ENCODE peak calls at places on chromosomes 4 and X, in six cellular contexts. S, M, P, G, T and W are unnamed samples.

GRCh38 chr4:80125252-80126177 is 52.5 kb upstream of the ANTXR2 start:
- DNase-seq in M (no peak), G (peak; percentile 42), S (no peak), T (no peak), P (peak; percentile 44), W (no peak)

GRCh38 chr4:175308236-175308635 is 390.1 kb downstream of the ADAM29 start:
- DNase-seq in G (peak; percentile 44), M (no peak), T (no peak), S (no peak), P (peak; percentile 38), W (peak; percentile 87)

GRCh38 chr4:73836373-73837269 is at the start of gene CXCL6:
- DNase-seq in T (no peak), M (peak; percentile 39), P (peak; percentile 26), S (no peak), G (peak; percentile 33), W (peak; percentile 85)

GRCh38 chr4:38904090-38904666 is 36.6 kb downstream of the FAM114A1 start:
- DNase-seq in T (no peak), M (peak; percentile 23), S (no peak), G (no peak), P (no peak), W (no peak)

GRCh38 chr4:158850800-158851644 is 82.2 kb downstream of the FNIP2 start:
- DNase-seq in M (no peak), G (peak; percentile 57), T (no peak), P (peak; percentile 19), S (no peak), W (no peak)

GRCh38 chrX:7689791-7690412 is 153.1 kb upstream of the VCX start:
- DNase-seq in G (no peak), M (no peak), T (no peak), P (no peak), S (no peak), W (no peak)

GRCh38 chrX:137031517-137032377 is 2.0 kb downstream of the GPR101 start:
- DNase-seq in P (peak; percentile 52), G (peak; percentile 60), T (no peak), M (peak; percentile 13), S (no peak), W (peak; percentile 87)

GRCh38 chr4:78293841-78294301 is 236.7 kb downstream of the FRAS1 start:
- DNase-seq in T (no peak), S (no peak), M (no peak), G (peak; percentile 99), P (peak; percentile 88), W (no peak)

GRCh38 chr4:83356899-83357661 is 22.4 kb upstream of the HPSE start:
- DNase-seq in M (no peak), P (peak; percentile 93), S (no peak), G (peak; percentile 92), T (no peak), W (peak; percentile 63)

GRCh38 chr4:131764730-131765129 is 1384.4 kb upstream of the PCDH10 start:
- DNase-seq in G (no peak), M (no peak), T (no peak), P (no peak), S (no peak), W (peak; percentile 26)

GRCh38 chrX:135977611-135978010 is 3.8 kb upstream of the MMGT1 start:
- DNase-seq in S (no peak), M (no peak), P (peak; percentile 82), T (no peak), G (peak; percentile 62), W (no peak)

GRCh38 chrX:74853255-74853654 is 72.0 kb downstream of the NEXMIF start:
- DNase-seq in S (no peak), T (no peak), M (no peak), G (no peak), P (no peak), W (no peak)

GRCh38 chr4:56786955-56787354 is 34.5 kb downstream of the SPINK2 start:
- DNase-seq in T (no peak), P (peak; percentile 63), S (peak; percentile 66), G (peak; percentile 72), M (peak; percentile 29), W (peak; percentile 94)

GRCh38 chrX:117996918-117997480 is 119.6 kb downstream of the KLHL13 start:
- DNase-seq in M (no peak), P (no peak), T (no peak), G (no peak), S (no peak), W (no peak)

GRCh38 chrX:148552775-148553174 is 52.4 kb downstream of the AFF2 start:
- DNase-seq in P (no peak), G (no peak), T (no peak), S (no peak), M (no peak), W (no peak)

GRCh38 chrX:46140272-46140671 is 404.9 kb downstream of the ZNF674 start:
- DNase-seq in S (no peak), P (peak; percentile 24), M (no peak), G (no peak), T (no peak), W (no peak)

GRCh38 chr4:122873752-122874151 is 47.1 kb downstream of the FGF2 start:
- DNase-seq in M (no peak), T (no peak), S (no peak), P (peak; percentile 76), G (peak; percentile 86), W (no peak)

GRCh38 chr4:41009411-41009810 is 204.9 kb downstream of the APBB2 start:
- DNase-seq in M (no peak), S (no peak), G (peak; percentile 79), P (peak; percentile 66), T (no peak), W (no peak)

GRCh38 chr4:11765849-11766453 is 337.3 kb upstream of the HS3ST1 start:
- DNase-seq in P (peak; percentile 21), G (peak; percentile 6), T (no peak), S (peak; percentile 11), M (no peak), W (no peak)

GRCh38 chr4:72817012-72817411 is 248.0 kb upstream of the ADAMTS3 start:
- DNase-seq in G (peak; percentile 82), T (no peak), S (no peak), P (no peak), M (no peak), W (no peak)

GRCh38 chrX:106791495-106791894 is 11.0 kb upstream of the TBC1D8B start:
- DNase-seq in G (peak; percentile 18), S (no peak), T (no peak), P (peak; percentile 7), M (no peak), W (peak; percentile 27)

GRCh38 chr4:89773793-89774192 is 63.2 kb downstream of the SNCA start:
- DNase-seq in T (no peak), G (no peak), P (no peak), M (no peak), S (no peak), W (no peak)

GRCh38 chr4:68074397-68074796 is 55.3 kb downstream of the TMPRSS11F start:
- DNase-seq in P (peak; percentile 2), G (no peak), T (no peak), M (no peak), S (no peak), W (no peak)

GRCh38 chrX:100980608-100981497 is 11.3 kb downstream of the ARL13A start:
- DNase-seq in P (peak; percentile 98), S (no peak), G (peak; percentile 89), T (no peak), M (peak; percentile 28), W (peak; percentile 63)

GRCh38 chr4:154164931-154165839 is 326.4 kb downstream of the DCHS2 start:
- DNase-seq in S (no peak), P (peak; percentile 98), G (peak; percentile 98), T (no peak), M (no peak), W (peak; percentile 21)

GRCh38 chr4:7206856-7207567 is 14.7 kb downstream of the SORCS2 start:
- DNase-seq in T (no peak), M (peak; percentile 62), G (peak; percentile 89), S (peak; percentile 80), P (peak; percentile 87), W (peak; percentile 99)

GRCh38 chr4:5460106-5460801 is 248.1 kb downstream of the EVC2 start:
- DNase-seq in S (no peak), G (peak; percentile 47), M (no peak), P (no peak), T (no peak), W (peak; percentile 89)

GRCh38 chr4:122150896-122151295 is 1.2 kb upstream of the BLTP1 start:
- DNase-seq in T (no peak), P (no peak), M (no peak), S (no peak), G (no peak), W (no peak)

GRCh38 chr4:38075370-38076152 is 115.4 kb downstream of the PTTG2 start:
- DNase-seq in S (peak; percentile 58), P (peak; percentile 67), M (no peak), G (peak; percentile 83), T (no peak), W (no peak)

GRCh38 chrX:34849371-34849770 is 93.2 kb upstream of the FAM47B start:
- DNase-seq in P (peak; percentile 55), S (no peak), G (peak; percentile 77), M (no peak), T (no peak), W (no peak)

GRCh38 chr4:185004562-185005208 is 13.6 kb upstream of the HELT start:
- DNase-seq in S (peak; percentile 22), T (no peak), G (no peak), P (peak; percentile 2), M (peak; percentile 66), W (no peak)

GRCh38 chr4:92163348-92163747 is 140.4 kb upstream of the GRID2 start:
- DNase-seq in M (no peak), G (no peak), S (no peak), P (no peak), T (no peak), W (no peak)

GRCh38 chr4:65310586-65310985 is 359.7 kb downstream of the EPHA5 start:
- DNase-seq in M (no peak), G (peak; percentile 0), P (no peak), T (no peak), S (no peak), W (no peak)

GRCh38 chrX:148588649-148589310 is 88.4 kb downstream of the AFF2 start:
- DNase-seq in S (no peak), T (no peak), G (no peak), P (no peak), M (no peak), W (no peak)

GRCh38 chrX:96770315-96770714 is 85.7 kb downstream of the DIAPH2 start:
- DNase-seq in G (peak; percentile 11), M (no peak), S (no peak), P (peak; percentile 1), T (no peak), W (peak; percentile 43)

GRCh38 chr4:185799442-185799841 is 12.6 kb downstream of the SORBS2 start:
- DNase-seq in P (no peak), M (no peak), S (no peak), G (no peak), T (no peak), W (no peak)

GRCh38 chr4:155353923-155354540 is 22.7 kb downstream of the MAP9 start:
- DNase-seq in T (no peak), M (peak; percentile 65), P (peak; percentile 8), S (peak; percentile 41), G (peak; percentile 46), W (peak; percentile 9)

GRCh38 chr4:11698846-11699590 is 270.3 kb upstream of the HS3ST1 start:
- DNase-seq in S (no peak), T (no peak), G (peak; percentile 62), P (peak; percentile 86), M (no peak), W (peak; percentile 41)

GRCh38 chr4:182261651-182262223 is 18.5 kb downstream of the TENM3 start:
- DNase-seq in G (no peak), S (no peak), M (no peak), T (no peak), P (no peak), W (no peak)